ENCODE peak calls at places on chromosomes 12 and 14, in four cellular contexts. V, J, Q and G are unnamed samples.

GRCh38 chr14:77485901-77486678 is 12.5 kb downstream of the ISM2 start:
- DNase-seq in Q (no peak), V (no peak), J (peak), G (no peak)

GRCh38 chr12:45355750-45356149 is 139.9 kb downstream of the ANO6 start:
- DNase-seq in Q (peak), V (no peak), J (peak), G (no peak)

GRCh38 chr12:122687091-122687490 is 16.1 kb downstream of the HCAR2 start:
- DNase-seq in J (peak), V (peak), Q (peak), G (no peak)

GRCh38 chr12:8912910-8913309 is 1.4 kb upstream of the PHC1 start:
- DNase-seq in J (no peak), Q (peak), V (no peak), G (peak)

GRCh38 chr14:73916324-73916723 is 29.7 kb downstream of the ZNF410 start:
- DNase-seq in J (no peak), V (no peak), Q (no peak), G (no peak)

GRCh38 chr12:121132601-121133481 is at the start of gene P2RX7:
- DNase-seq in V (peak), J (peak), Q (peak), G (peak)

GRCh38 chr14:32702571-32702970 is 236.1 kb upstream of the NPAS3 start:
- DNase-seq in J (peak), Q (no peak), V (no peak), G (no peak)

GRCh38 chr14:89621009-89621421 is 204.0 kb upstream of the FOXN3 start:
- DNase-seq in Q (no peak), V (no peak), J (no peak), G (no peak)

GRCh38 chr12:120012067-120012621 is 23.1 kb downstream of the BICDL1 start:
- DNase-seq in Q (peak), J (peak), V (no peak), G (no peak)

GRCh38 chr12:89493650-89494302 is 30.8 kb downstream of the GALNT4 start:
- DNase-seq in Q (no peak), J (no peak), V (no peak), G (no peak)

GRCh38 chr14:31968912-31969311 is 108.2 kb upstream of the ARHGAP5 start:
- DNase-seq in J (no peak), Q (no peak), V (no peak), G (no peak)

GRCh38 chr14:34018564-34019244 is 67.8 kb upstream of the EGLN3 start:
- DNase-seq in Q (no peak), V (no peak), J (no peak), G (no peak)

GRCh38 chr14:89184952-89185351 is 232.1 kb downstream of the FOXN3 start:
- DNase-seq in V (no peak), Q (no peak), J (no peak), G (peak)

GRCh38 chr14:60151715-60152114 is 13.5 kb downstream of the DHRS7 start:
- DNase-seq in J (peak), Q (peak), V (peak), G (peak)

GRCh38 chr14:93100098-93100497 is 15.6 kb downstream of the ITPK1 start:
- DNase-seq in V (no peak), Q (no peak), J (no peak), G (no peak)

GRCh38 chr12:12441891-12442461 is 85.1 kb downstream of the BORCS5 start:
- DNase-seq in J (peak), Q (peak), V (no peak), G (no peak)

GRCh38 chr14:25055998-25056687 is 6.2 kb upstream of the STXBP6 start:
- DNase-seq in Q (no peak), V (no peak), J (peak), G (no peak)

GRCh38 chr12:65308601-65309071 is 30.2 kb downstream of the MSRB3 start:
- DNase-seq in J (peak), Q (no peak), V (no peak), G (no peak)

GRCh38 chr14:100872241-100872640 is 31.3 kb downstream of the RTL1 start:
- DNase-seq in J (peak), V (no peak), Q (no peak), G (no peak)

DNA sequence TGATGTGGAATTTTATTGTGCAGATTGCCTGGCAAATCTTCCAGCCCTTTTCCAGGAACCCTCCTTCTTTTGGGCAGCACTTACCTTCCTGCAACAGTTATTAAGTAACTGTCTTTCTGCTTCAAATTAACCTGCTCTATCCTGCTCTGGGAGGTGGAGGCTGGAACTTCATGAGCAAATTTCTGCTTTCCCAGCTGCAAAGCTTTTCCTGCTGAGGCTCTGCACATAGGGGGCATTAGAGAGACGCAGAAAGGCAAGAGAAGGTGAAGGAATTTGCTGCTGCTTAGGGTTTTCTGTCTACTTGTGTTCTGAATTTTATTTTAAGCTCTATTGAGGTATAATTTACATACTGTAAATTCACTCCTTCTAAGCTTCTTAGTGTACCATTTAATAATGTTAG is 259.2 kb downstream of the PCNX1 start:
- DNase-seq in Q (peak), J (peak), V (no peak), G (peak)
- TF ChIP-seq CTCF in Q (peak), J (peak), V (no peak), G (peak)

GRCh38 chr12:50322196-50322595 is 38.9 kb upstream of the LIMA1 start:
- DNase-seq in V (no peak), Q (no peak), J (no peak), G (no peak)

GRCh38 chr12:50313256-50313931 is 30.1 kb upstream of the LIMA1 start:
- DNase-seq in Q (no peak), J (no peak), V (no peak), G (no peak)

GRCh38 chr12:50315803-50316202 is 32.5 kb upstream of the LIMA1 start:
- DNase-seq in J (no peak), Q (no peak), V (no peak), G (no peak)

GRCh38 chr12:50314629-50315312 is 31.5 kb upstream of the LIMA1 start:
- DNase-seq in J (peak), V (no peak), Q (peak), G (no peak)

DNA sequence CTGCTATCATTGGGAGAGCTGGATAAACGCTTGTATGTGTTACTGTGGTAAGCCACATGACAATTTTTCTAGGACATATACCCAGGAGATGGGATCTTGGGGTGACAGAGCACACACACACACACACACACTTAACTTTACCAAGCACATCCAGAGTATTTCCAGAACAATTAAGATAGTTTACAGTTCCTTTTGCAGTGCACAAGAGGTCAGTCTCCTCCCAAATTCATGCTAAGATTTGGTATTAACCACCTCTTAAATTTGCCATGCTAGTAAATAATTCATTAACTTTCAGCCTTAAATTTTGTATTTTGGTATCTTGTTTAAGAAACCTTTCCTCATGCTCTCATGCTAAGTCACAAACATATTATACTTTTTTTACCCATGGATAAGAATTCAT is 33.9 kb upstream of the LIMA1 start:
- DNase-seq in Q (no peak), J (no peak), V (no peak), G (no peak)
- TF ChIP-seq CTCF in Q (no peak), J (no peak), V (no peak), G (no peak)

GRCh38 chr14:50946234-50946935 is 2.1 kb upstream of the PYGL start:
- DNase-seq in Q (no peak), J (no peak), V (no peak), G (no peak)
- TF ChIP-seq CTCF in Q (no peak), J (no peak), V (no peak), G (no peak)

GRCh38 chr14:105492051-105492965 is 1.3 kb downstream of the TEDC1 start:
- DNase-seq in V (no peak), J (no peak), Q (peak), G (peak)
- TF ChIP-seq CTCF in V (no peak), J (no peak), Q (no peak), G (no peak)

GRCh38 chr12:115774148-115774905 is 503.2 kb downstream of the MED13L start:
- DNase-seq in V (no peak), J (no peak), Q (no peak), G (no peak)
- TF ChIP-seq CTCF in V (no peak), J (no peak), Q (no peak), G (no peak)

GRCh38 chr12:52023182-52023975 is 16.6 kb downstream of the TAMALIN start:
- DNase-seq in J (peak), Q (peak), V (peak), G (no peak)
- TF ChIP-seq CTCF in J (peak), Q (peak), V (peak), G (peak)